ENCODE peak calls at places on chromosome 1, in six cellular contexts. W is IMR-90, D is HAP-1, A is KG1, H is HT1080, G is tibial artery. F is an unnamed sample.

GRCh38 chr1:200336901-200337391 is 72.9 kb downstream of the ZNF281 start:
- DNase-seq in W (no peak), D (no peak), A (no peak), H (no peak), G (no peak), F (no peak)

GRCh38 chr1:31523769-31524168 is 52.5 kb upstream of the TINAGL1 start:
- DNase-seq in W (no peak), D (no peak), A (no peak), H (no peak), G (peak), F (no peak)

GRCh38 chr1:206699626-206700025 is 14.9 kb downstream of the MAPKAPK2 start:
- DNase-seq in W (no peak), D (no peak), A (no peak), H (no peak), G (peak), F (no peak)

GRCh38 chr1:41322835-41323234 is 38.4 kb upstream of the FOXO6 start:
- DNase-seq in W (no peak), D (no peak), A (no peak), H (peak), G (no peak), F (no peak)

GRCh38 chr1:155466617-155466972 is 96.0 kb downstream of the ASH1L start:
- DNase-seq in W (no peak), D (no peak), A (no peak), H (no peak), G (no peak), F (no peak)

GRCh38 chr1:100164226-100164625 is 13.8 kb downstream of the LRRC39 start:
- DNase-seq in W (peak), D (no peak), A (no peak), H (no peak), G (no peak), F (peak)

GRCh38 chr1:188652678-188653077 is 1823.9 kb downstream of the PLA2G4A start:
- DNase-seq in W (peak), D (no peak), A (peak), H (peak), G (no peak), F (peak)

GRCh38 chr1:203629509-203630082 is 3.0 kb downstream of the ATP2B4 start:
- DNase-seq in W (peak), D (peak), A (no peak), H (no peak), G (peak), F (no peak)

GRCh38 chr1:114122891-114123621 is 30.6 kb downstream of the SYT6 start:
- DNase-seq in W (peak), D (no peak), A (no peak), H (peak), G (no peak), F (peak)

GRCh38 chr1:206550446-206550845 is 43.1 kb downstream of the RASSF5 start:
- DNase-seq in W (no peak), D (no peak), A (no peak), H (no peak), G (no peak), F (no peak)

GRCh38 chr1:74502432-74502831 is 10.0 kb downstream of the LRRC53 start:
- DNase-seq in W (peak), D (peak), A (peak), H (peak), G (no peak), F (peak)

GRCh38 chr1:225824522-225824921 is 14.6 kb downstream of the EPHX1 start:
- DNase-seq in W (no peak), D (no peak), A (no peak), H (no peak), G (peak), F (no peak)

GRCh38 chr1:30840904-30841598 is 67.5 kb downstream of the SDC3 start:
- DNase-seq in W (peak), D (no peak), A (no peak), H (no peak), G (no peak), F (no peak)

GRCh38 chr1:192489748-192490147 is 85.8 kb upstream of the RGS1 start:
- DNase-seq in W (peak), D (no peak), A (peak), H (peak), G (peak), F (peak)

GRCh38 chr1:234612352-234613127 is 2.6 kb upstream of the IRF2BP2 start:
- DNase-seq in W (peak), D (peak), A (peak), H (peak), G (peak), F (peak)

GRCh38 chr1:32063261-32063681 is 9.5 kb upstream of the TMEM39B start:
- DNase-seq in W (peak), D (peak), A (no peak), H (peak), G (no peak), F (peak)

GRCh38 chr1:224884428-224884827 is 45.0 kb upstream of the DNAH14 start:
- DNase-seq in W (peak), D (peak), A (no peak), H (no peak), G (no peak), F (peak)

GRCh38 chr1:109821221-109821669 is 57.5 kb upstream of the EPS8L3 start:
- DNase-seq in W (peak), D (no peak), A (no peak), H (peak), G (peak), F (peak)

GRCh38 chr1:110798691-110799256 is 74.2 kb upstream of the CD53 start:
- DNase-seq in W (no peak), D (no peak), A (no peak), H (peak), G (no peak), F (no peak)

GRCh38 chr1:53286950-53287349 is 40.9 kb downstream of the LRP8 start:
- DNase-seq in W (no peak), D (no peak), A (no peak), H (no peak), G (no peak), F (no peak)

GRCh38 chr1:38029081-38029681 is 16.6 kb downstream of the UTP11 start:
- DNase-seq in W (no peak), D (peak), A (no peak), H (peak), G (no peak), F (no peak)

GRCh38 chr1:50333595-50333974 is 89.7 kb downstream of the DMRTA2 start:
- DNase-seq in W (peak), D (peak), A (peak), H (peak), G (no peak), F (no peak)

GRCh38 chr1:119653839-119654170 is 5.7 kb upstream of the ZNF697 start:
- DNase-seq in W (peak), D (no peak), A (no peak), H (no peak), G (no peak), F (peak)

GRCh38 chr1:169484683-169485426 is 889 bp downstream of the SLC19A2 start:
- DNase-seq in W (peak), D (peak), A (peak), H (no peak), G (peak), F (peak)

GRCh38 chr1:109850194-109850593 is 60.5 kb upstream of the CSF1 start:
- DNase-seq in W (no peak), D (no peak), A (no peak), H (no peak), G (no peak), F (no peak)

GRCh38 chr1:244796719-244797406 is 38.6 kb upstream of the COX20 start:
- DNase-seq in W (peak), D (peak), A (peak), H (peak), G (peak), F (peak)

GRCh38 chr1:932776-933602 is 9.3 kb downstream of the SAMD11 start:
- DNase-seq in W (no peak), D (no peak), A (no peak), H (no peak), G (no peak), F (no peak)

GRCh38 chr1:76066390-76066789 is 8.2 kb upstream of the ST6GALNAC3 start:
- DNase-seq in W (peak), D (no peak), A (no peak), H (peak), G (no peak), F (peak)